ENCODE peak calls at places on chromosome 15, in six cellular contexts. W, A, O, U, G and D are unnamed samples.

GRCh38 chr15:35080226-35080625 is 4.9 kb downstream of the NANOGP8 start:
- DNase-seq in G (no peak), W (no peak), O (no peak), U (no peak), A (no peak), D (no peak)

GRCh38 chr15:86802244-86802643 is 722.6 kb downstream of the AGBL1 start:
- DNase-seq in O (no peak), A (no peak), W (no peak), G (no peak), U (no peak), D (no peak)

GRCh38 chr15:38699633-38700230 is 135.1 kb upstream of the RASGRP1 start:
- DNase-seq in O (no peak), U (peak), W (peak), A (peak), G (peak), D (no peak)

GRCh38 chr15:27256446-27256845 is 285.5 kb downstream of the GABRG3 start:
- DNase-seq in W (no peak), O (no peak), U (no peak), G (no peak), A (no peak), D (no peak)

GRCh38 chr15:84859143-84859542 is 25.3 kb upstream of the SLC28A1 start:
- DNase-seq in G (no peak), U (no peak), O (no peak), W (no peak), A (no peak), D (no peak)

GRCh38 chr15:73593278-73594074 is 39.7 kb downstream of the NPTN start:
- DNase-seq in O (no peak), G (peak), U (peak), W (peak), A (no peak), D (no peak)

GRCh38 chr15:68479406-68479805 is 47.4 kb upstream of the ITGA11 start:
- DNase-seq in G (no peak), W (no peak), O (no peak), A (no peak), U (no peak), D (no peak)

GRCh38 chr15:38662805-38663204 is 98.2 kb upstream of the RASGRP1 start:
- DNase-seq in O (no peak), A (no peak), G (no peak), W (no peak), U (no peak), D (no peak)

GRCh38 chr15:74821091-74821789 is 5.2 kb upstream of the CPLX3 start:
- DNase-seq in G (no peak), U (no peak), W (peak), O (peak), A (no peak), D (no peak)

GRCh38 chr15:26598704-26599103 is 174.2 kb downstream of the GABRB3 start:
- DNase-seq in G (no peak), A (no peak), O (no peak), W (no peak), U (no peak), D (no peak)

GRCh38 chr15:59741274-59741906 is 52.3 kb upstream of the BNIP2 start:
- DNase-seq in W (peak), G (no peak), O (no peak), U (no peak), A (peak), D (no peak)

GRCh38 chr15:78992416-78993256 is 47.8 kb upstream of the CTSH start:
- DNase-seq in W (no peak), A (no peak), G (no peak), O (no peak), U (peak), D (no peak)

GRCh38 chr15:78991879-78992278 is 47.0 kb upstream of the CTSH start:
- DNase-seq in W (no peak), O (no peak), G (no peak), U (no peak), A (no peak), D (no peak)

GRCh38 chr15:78993257-78993930 is 48.5 kb upstream of the CTSH start:
- DNase-seq in U (no peak), W (no peak), O (no peak), A (no peak), G (no peak), D (no peak)

GRCh38 chr15:78995921-78996780 is 51.3 kb upstream of the CTSH start:
- DNase-seq in W (peak), A (no peak), G (no peak), O (no peak), U (no peak), D (no peak)

GRCh38 chr15:78993931-78994530 is 49.2 kb upstream of the CTSH start:
- DNase-seq in G (no peak), W (no peak), U (no peak), O (no peak), A (peak), D (no peak)
- TF ChIP-seq POLR2AphosphoS5 in G (no peak), W (no peak), U (no peak), O (no peak), A (no peak), D (no peak)

GRCh38 chr15:67103021-67103420 is 37.6 kb downstream of the SMAD3 start:
- DNase-seq in O (no peak), G (no peak), W (no peak), A (no peak), U (no peak), D (no peak)
- H3K9ac ChIP-seq in O (peak), G (no peak), W (no peak), A (no peak), U (peak), D (no peak)

DNA sequence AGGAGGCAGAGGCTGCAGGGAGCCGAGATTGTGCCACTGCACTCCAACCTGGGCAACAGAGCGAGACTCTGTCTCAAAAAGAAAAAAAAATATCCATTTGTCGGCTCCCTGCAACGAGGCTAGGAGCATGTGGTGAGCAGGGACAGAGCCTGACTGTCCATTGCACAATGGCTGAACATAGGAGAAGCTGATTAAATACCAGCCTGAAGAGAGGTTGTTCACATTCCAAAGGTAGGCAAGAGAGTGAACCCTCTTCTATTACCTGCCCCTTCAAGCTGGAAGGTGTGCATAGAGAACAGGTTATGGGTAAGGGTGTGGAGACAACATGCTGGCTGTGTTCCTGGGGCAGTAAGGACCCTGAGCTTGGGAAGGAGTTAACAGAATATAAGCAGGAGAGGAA is 78.7 kb downstream of the DAPK2 start:
- DNase-seq in A (no peak), U (no peak), O (no peak), G (no peak), W (no peak), D (no peak)
- H3K4me3 ChIP-seq in A (no peak), U (no peak), O (no peak), G (no peak), W (no peak), D (no peak)

GRCh38 chr15:82750831-82751181 is 41.1 kb upstream of the AP3B2 start:
- DNase-seq in A (no peak), U (no peak), W (peak), G (no peak), O (peak), D (no peak)

GRCh38 chr15:82748315-82748714 is 38.6 kb upstream of the AP3B2 start:
- DNase-seq in G (no peak), A (no peak), O (no peak), W (no peak), U (no peak), D (no peak)

GRCh38 chr15:82749951-82750830 is 40.5 kb upstream of the AP3B2 start:
- DNase-seq in A (peak), U (peak), W (peak), G (peak), O (peak), D (peak)
- TF ChIP-seq POLR2AphosphoS5 in A (peak), U (peak), W (peak), G (peak), O (peak), D (peak)